ENCODE peak calls at places on chromosomes 12 and 14, in eight cellular contexts. M, H, C, J, K, Q, D and U are unnamed samples.

GRCh38 chr12:93857279-93857894 is 180.2 kb downstream of the CRADD start:
- DNase-seq in K (no peak), M (no peak), D (no peak), J (peak), C (no peak), H (no peak), Q (no peak), U (no peak)

GRCh38 chr12:102496571-102496970 is 16.2 kb upstream of the IGF1 start:
- DNase-seq in J (no peak), C (no peak), Q (no peak), H (no peak), D (no peak), M (no peak), K (no peak), U (no peak)

GRCh38 chr12:54040148-54040494 is 7.3 kb downstream of the HOXC5 start:
- DNase-seq in H (no peak), K (no peak), M (peak), D (no peak), Q (no peak), J (no peak), C (no peak), U (no peak)

GRCh38 chr12:26188641-26189040 is 6.7 kb upstream of the SSPN start:
- DNase-seq in H (no peak), Q (no peak), C (no peak), K (no peak), D (no peak), M (no peak), J (no peak), U (no peak)

GRCh38 chr14:91405241-91405721 is 12.3 kb downstream of the CCDC88C start:
- DNase-seq in C (peak), K (no peak), M (no peak), J (no peak), D (no peak), Q (no peak), H (peak), U (no peak)

GRCh38 chr14:88005050-88005481 is at the start of gene GPR65:
- DNase-seq in C (peak), D (no peak), J (peak), K (no peak), H (no peak), M (no peak), Q (no peak), U (no peak)

GRCh38 chr12:70290126-70290525 is 46.9 kb downstream of the CNOT2 start:
- DNase-seq in K (no peak), H (no peak), Q (no peak), C (no peak), J (no peak), D (no peak), M (no peak), U (no peak)

GRCh38 chr12:132489078-132489601 is 811 bp upstream of the FBRSL1 start:
- DNase-seq in H (no peak), D (no peak), K (no peak), C (peak), J (peak), M (no peak), Q (no peak), U (no peak)

GRCh38 chr14:48333221-48333910 is 658.0 kb upstream of the MDGA2 start:
- DNase-seq in K (no peak), J (no peak), M (no peak), D (no peak), Q (no peak), C (no peak), H (no peak), U (no peak)

GRCh38 chr14:103223818-103224352 is 100.6 kb downstream of the TNFAIP2 start:
- DNase-seq in C (no peak), M (no peak), J (no peak), D (no peak), Q (no peak), K (no peak), H (no peak), U (no peak)

GRCh38 chr12:51275088-51275487 is 4.9 kb upstream of the SMAGP start:
- DNase-seq in H (no peak), M (no peak), C (no peak), Q (no peak), J (no peak), K (no peak), D (no peak), U (no peak)

GRCh38 chr12:123834845-123835244 is 72.7 kb downstream of the DNAH10 start:
- DNase-seq in K (no peak), Q (no peak), M (no peak), D (no peak), H (no peak), C (no peak), J (no peak), U (no peak)

GRCh38 chr14:61515436-61516124 is 179.7 kb upstream of the HIF1A start:
- DNase-seq in C (no peak), M (no peak), K (no peak), H (no peak), J (no peak), D (no peak), Q (no peak), U (no peak)

GRCh38 chr12:41663487-41664258 is 475.6 kb downstream of the PDZRN4 start:
- DNase-seq in Q (no peak), J (peak), K (peak), M (peak), H (no peak), C (no peak), D (no peak), U (no peak)

GRCh38 chr14:36301159-36301558 is 19.3 kb downstream of the MBIP start:
- DNase-seq in H (peak), Q (no peak), K (no peak), C (no peak), J (no peak), M (no peak), D (no peak), U (no peak)

GRCh38 chr14:36284971-36285595 is 35.4 kb downstream of the MBIP start:
- DNase-seq in J (no peak), D (no peak), K (no peak), C (no peak), H (no peak), Q (no peak), M (no peak), U (no peak)

GRCh38 chr12:116319316-116319715 is 41.8 kb upstream of the MED13L start:
- DNase-seq in D (no peak), Q (no peak), C (no peak), J (no peak), K (no peak), H (no peak), M (no peak), U (no peak)

GRCh38 chr12:72273851-72274284 is 1.7 kb downstream of the TRHDE start:
- DNase-seq in D (no peak), H (peak), C (no peak), J (no peak), M (no peak), Q (no peak), K (no peak), U (no peak)

GRCh38 chr14:103630364-103631108 is 1.5 kb downstream of the KLC1 start:
- DNase-seq in M (no peak), J (no peak), Q (no peak), H (no peak), D (no peak), C (no peak), K (no peak), U (no peak)

GRCh38 chr12:121748571-121749265 is 36.2 kb downstream of the TMEM120B start:
- DNase-seq in C (no peak), D (no peak), Q (peak), J (peak), H (no peak), K (no peak), M (peak), U (no peak)

GRCh38 chr14:101475468-101476257 is 85.6 kb upstream of the DIO3 start:
- DNase-seq in M (peak), H (peak), J (no peak), D (no peak), K (no peak), C (no peak), Q (no peak), U (peak)

GRCh38 chr12:127987199-127987901 is 279.6 kb upstream of the TMEM132C start:
- DNase-seq in H (no peak), J (no peak), C (no peak), D (no peak), Q (no peak), M (no peak), K (no peak), U (no peak)